ENCODE peak calls at places on chromosomes 16 and 17, in six cellular contexts. F, O, X, P, Y and C are unnamed samples.

GRCh38 chr16:55169780-55170179 is 154.2 kb upstream of the IRX6 start:
- DNase-seq in F (no peak), O (no peak), X (no peak), P (no peak), Y (no peak), C (no peak)

GRCh38 chr17:27603870-27604794 is 26.9 kb upstream of the LGALS9 start:
- DNase-seq in F (no peak), O (no peak), X (no peak), P (no peak), Y (no peak), C (no peak)

GRCh38 chr16:80931985-80932720 is 74.5 kb downstream of the CMC2 start:
- DNase-seq in F (no peak), O (no peak), X (peak; percentile 64), P (peak; percentile 12), Y (peak; percentile 67), C (peak; percentile 95)

GRCh38 chr17:58329035-58329807 is 626 bp upstream of the TSPOAP1 start:
- DNase-seq in F (no peak), O (peak; percentile 96), X (no peak), P (no peak), Y (no peak), C (no peak)

GRCh38 chr17:34826332-34826731 is 134.9 kb downstream of the CCT6B start:
- DNase-seq in F (no peak), O (no peak), X (no peak), P (peak; percentile 3), Y (no peak), C (no peak)

GRCh38 chr16:19132898-19133297 is 19.1 kb downstream of the ITPRIPL2 start:
- DNase-seq in F (no peak), O (no peak), X (no peak), P (no peak), Y (no peak), C (no peak)

GRCh38 chr16:85910073-85910853 is 11.3 kb downstream of the IRF8 start:
- DNase-seq in F (no peak), O (no peak), X (no peak), P (no peak), Y (no peak), C (no peak)

GRCh38 chr16:71676236-71676635 is 48.3 kb downstream of the PHLPP2 start:
- DNase-seq in F (no peak), O (no peak), X (no peak), P (no peak), Y (no peak), C (no peak)

GRCh38 chr16:77336637-77337036 is 98.2 kb downstream of the ADAMTS18 start:
- DNase-seq in F (no peak), O (no peak), X (no peak), P (no peak), Y (no peak), C (no peak)

GRCh38 chr16:89695086-89695874 is 6.2 kb downstream of the SPATA2L start:
- DNase-seq in F (no peak), O (no peak), X (no peak), P (no peak), Y (no peak), C (no peak)

GRCh38 chr16:252366-253337 is 18.0 kb downstream of the FAM234A start:
- DNase-seq in F (no peak), O (no peak), X (no peak), P (no peak), Y (no peak), C (peak; percentile 55)

GRCh38 chr17:16072031-16072430 is 72.4 kb downstream of the TTC19 start:
- DNase-seq in F (no peak), O (no peak), X (no peak), P (no peak), Y (no peak), C (no peak)

GRCh38 chr17:56801506-56802178 is 32.1 kb downstream of the C17orf67 start:
- DNase-seq in F (no peak), O (no peak), X (no peak), P (no peak), Y (peak; percentile 34), C (no peak)

GRCh38 chr16:74035816-74036215 is 260.8 kb upstream of the PSMD7 start:
- DNase-seq in F (peak; percentile 7), O (no peak), X (no peak), P (no peak), Y (no peak), C (no peak)

GRCh38 chr17:83058478-83059167 is 20.8 kb upstream of the METRNL start:
- DNase-seq in F (no peak), O (no peak), X (no peak), P (no peak), Y (peak; percentile 52), C (peak; percentile 24)

GRCh38 chr16:11394593-11394960 is 49.3 kb downstream of the RMI2 start:
- DNase-seq in F (no peak), O (no peak), X (peak; percentile 37), P (no peak), Y (no peak), C (no peak)

GRCh38 chr16:83533193-83533592 is 274.6 kb upstream of the HSBP1 start:
- DNase-seq in F (no peak), O (no peak), X (no peak), P (peak; percentile 91), Y (no peak), C (no peak)

GRCh38 chr16:22204091-22204655 is 1.9 kb upstream of the EEF2K start:
- DNase-seq in F (no peak), O (no peak), X (no peak), P (no peak), Y (no peak), C (no peak)

GRCh38 chr16:72963921-72964320 is 84.0 kb downstream of the ZFHX3 start:
- DNase-seq in F (no peak), O (no peak), X (no peak), P (no peak), Y (no peak), C (no peak)

GRCh38 chr17:22459331-22459952 is 767.1 kb downstream of the KCNJ18 start:
- DNase-seq in F (no peak), O (no peak), X (no peak), P (no peak), Y (peak; percentile 36), C (no peak)

GRCh38 chr16:83623091-83623730 is 184.6 kb upstream of the HSBP1 start:
- DNase-seq in F (no peak), O (no peak), X (no peak), P (no peak), Y (peak; percentile 38), C (no peak)

GRCh38 chr17:67221062-67221998 is 23.7 kb downstream of the HELZ start:
- DNase-seq in F (peak; percentile 40), O (no peak), X (no peak), P (peak; percentile 44), Y (no peak), C (no peak)

GRCh38 chr17:2218426-2218825 is 85.2 kb downstream of the SMG6 start:
- DNase-seq in F (no peak), O (no peak), X (no peak), P (peak; percentile 100), Y (no peak), C (no peak)

GRCh38 chr17:751269-752001 is 629 bp downstream of the GEMIN4 start:
- DNase-seq in F (no peak), O (peak; percentile 41), X (peak; percentile 73), P (peak; percentile 59), Y (no peak), C (peak; percentile 37)

GRCh38 chr17:21214777-21215541 is 998 bp upstream of the TMEM11 start:
- DNase-seq in F (no peak), O (no peak), X (no peak), P (peak; percentile 27), Y (no peak), C (no peak)

GRCh38 chr16:87149051-87149450 is 168.1 kb downstream of the C16orf95 start:
- DNase-seq in F (no peak), O (no peak), X (no peak), P (peak; percentile 53), Y (no peak), C (no peak)

GRCh38 chr17:59631221-59631720 is 11.6 kb downstream of the CLTC start:
- DNase-seq in F (no peak), O (no peak), X (no peak), P (no peak), Y (no peak), C (no peak)

GRCh38 chr16:47374629-47375028 is 86.2 kb downstream of the ITFG1 start:
- DNase-seq in F (no peak), O (no peak), X (no peak), P (no peak), Y (no peak), C (no peak)
- H3K4me3 ChIP-seq in F (no peak overlapping the region), O (no peak overlapping the region), X (no peak overlapping the region), P (no peak overlapping the region), Y (no peak overlapping the region), C (no peak overlapping the region)

GRCh38 chr17:64500487-64500859 is 3.6 kb upstream of the POLG2 start:
- DNase-seq in F (no peak), O (no peak), X (no peak), P (no peak), Y (no peak), C (no peak)

GRCh38 chr17:64499805-64500486 is 3.1 kb upstream of the POLG2 start:
- DNase-seq in F (no peak), O (no peak), X (no peak), P (peak; percentile 37), Y (no peak), C (no peak)

GRCh38 chr17:64497565-64498035 is 746 bp upstream of the POLG2 start:
- DNase-seq in F (no peak), O (no peak), X (no peak), P (no peak), Y (no peak), C (no peak)

GRCh38 chr17:64496786-64497564 is at the start of gene POLG2:
- DNase-seq in F (peak; percentile 87), O (peak; percentile 95), X (peak; percentile 96), P (peak; percentile 93), Y (peak; percentile 93), C (peak; percentile 97)

GRCh38 chr17:64498308-64499203 is 1.7 kb upstream of the POLG2 start:
- DNase-seq in F (no peak), O (no peak), X (no peak), P (peak; percentile 49), Y (no peak), C (no peak)
- H3K4me1 ChIP-seq in F (peaks cover 10% of the 10 kb centered on the region), O (peaks cover 46% of the 10 kb centered on the region), X (peaks cover 89% of the 10 kb centered on the region), P (peaks cover 62% of the 10 kb centered on the region), Y (no peaks in the 10 kb centered on the region), C (peaks cover 3% of the 10 kb centered on the region)

GRCh38 chr17:79612468-79613194 is 1.8 kb upstream of the RBFOX3 start:
- DNase-seq in F (peak; percentile 63), O (peak; percentile 52), X (no peak), P (peak; percentile 29), Y (no peak), C (peak; percentile 60)
- H3K27me3 ChIP-seq in F (peaks cover 32% of the 10 kb centered on the region), O (peaks cover 85% of the 10 kb centered on the region), X (peaks cover 97% of the 10 kb centered on the region), P (peaks cover 19% of the 10 kb centered on the region), Y (peaks cover 14% of the 10 kb centered on the region), C (no peaks in the 10 kb centered on the region)

DNA sequence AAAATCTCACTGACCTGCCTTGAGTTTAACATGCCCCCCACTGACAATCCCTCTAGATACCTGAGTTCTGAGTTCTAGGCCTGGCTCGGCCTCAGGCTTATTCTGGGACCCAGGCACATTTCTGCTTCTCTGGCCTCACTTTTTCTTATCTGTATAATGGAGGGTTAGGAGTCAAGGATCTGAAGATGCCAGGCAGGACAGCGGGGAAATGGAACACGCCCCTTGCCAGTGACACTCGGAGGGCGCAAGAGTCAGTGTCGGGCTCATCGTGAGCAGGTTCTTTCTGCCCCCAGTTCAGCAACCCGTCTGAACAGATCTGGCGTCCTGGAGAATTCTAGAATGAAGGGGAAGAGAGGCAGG is 567 bp upstream of the MT3 start:
- DNase-seq in F (no peak), O (no peak), X (no peak), P (no peak), Y (no peak), C (no peak)
- H3K4me3 ChIP-seq in F (no peak overlapping the region), O (no peak overlapping the region), X (peak overlapping the region; percentile 50), P (no peak overlapping the region), Y (peak overlapping the region; percentile 42), C (peak overlapping the region; percentile 28)

GRCh38 chr17:40354191-40355122 is 10.1 kb downstream of the GJD3 start:
- DNase-seq in F (no peak), O (no peak), X (no peak), P (no peak), Y (no peak), C (peak; percentile 60)
- H3K4me1 ChIP-seq in F (no peaks in the 10 kb centered on the region), O (peaks cover 5% of the 10 kb centered on the region), X (peaks cover 43% of the 10 kb centered on the region), P (peaks cover 13% of the 10 kb centered on the region), Y (no peaks in the 10 kb centered on the region), C (peaks cover 9% of the 10 kb centered on the region)